ENCODE peak calls at places on chromosomes 4 and X, in six cellular contexts. Q is foreskin fibroblast, S is testis, K is astrocyte of the spinal cord, W is lower leg skin, I is epithelial cell of esophagus. Z is an unnamed sample.

GRCh38 chr4:37873383-37873782 is 17.5 kb upstream of the TBC1D1 start:
- DNase-seq in Q (peak; percentile 71), I (peak; percentile 79), K (peak; percentile 73), W (no peak), S (no peak), Z (peak; percentile 90)

GRCh38 chr4:188778880-188779279 is 639.6 kb downstream of the TRIML1 start:
- DNase-seq in K (peak; percentile 10), I (peak; percentile 26), W (no peak), S (no peak), Q (peak; percentile 75), Z (no peak)

GRCh38 chrX:31423575-31424284 is 351.9 kb upstream of the FTHL17 start:
- DNase-seq in S (peak; percentile 51), W (peak; percentile 17), I (peak; percentile 59), Q (peak; percentile 68), K (peak; percentile 41), Z (peak; percentile 49)

GRCh38 chrX:75989806-75990590 is 182.9 kb upstream of the PBDC1 start:
- DNase-seq in W (no peak), I (no peak), Q (no peak), K (no peak), S (no peak), Z (no peak)

GRCh38 chr4:81590596-81590995 is 118.9 kb upstream of the RASGEF1B start:
- DNase-seq in S (no peak), I (no peak), W (no peak), K (no peak), Q (no peak), Z (no peak)

GRCh38 chr4:128386761-128387599 is 99.4 kb upstream of the PGRMC2 start:
- DNase-seq in Q (peak; percentile 98), S (peak; percentile 84), K (peak; percentile 98), W (peak; percentile 94), I (peak; percentile 87), Z (peak; percentile 74)

GRCh38 chrX:135625995-135626394 is 87.4 kb upstream of the CT45A1 start:
- DNase-seq in W (no peak), I (peak; percentile 28), K (no peak), Q (peak; percentile 0), S (peak; percentile 13), Z (peak; percentile 21)

GRCh38 chrX:1481636-1482529 is 29.2 kb upstream of the ASMTL start:
- DNase-seq in K (peak; percentile 86), Q (peak; percentile 80), W (peak; percentile 64), I (peak; percentile 49), S (peak; percentile 64), Z (peak; percentile 34)

GRCh38 chrX:48933757-48934156 is 14.9 kb upstream of the PIM2 start:
- DNase-seq in K (no peak), S (no peak), Q (no peak), W (no peak), I (no peak), Z (no peak)

GRCh38 chr4:102612824-102613366 is 111.7 kb downstream of the NFKB1 start:
- DNase-seq in I (peak; percentile 90), S (no peak), Q (no peak), W (no peak), K (no peak), Z (peak; percentile 91)

DNA sequence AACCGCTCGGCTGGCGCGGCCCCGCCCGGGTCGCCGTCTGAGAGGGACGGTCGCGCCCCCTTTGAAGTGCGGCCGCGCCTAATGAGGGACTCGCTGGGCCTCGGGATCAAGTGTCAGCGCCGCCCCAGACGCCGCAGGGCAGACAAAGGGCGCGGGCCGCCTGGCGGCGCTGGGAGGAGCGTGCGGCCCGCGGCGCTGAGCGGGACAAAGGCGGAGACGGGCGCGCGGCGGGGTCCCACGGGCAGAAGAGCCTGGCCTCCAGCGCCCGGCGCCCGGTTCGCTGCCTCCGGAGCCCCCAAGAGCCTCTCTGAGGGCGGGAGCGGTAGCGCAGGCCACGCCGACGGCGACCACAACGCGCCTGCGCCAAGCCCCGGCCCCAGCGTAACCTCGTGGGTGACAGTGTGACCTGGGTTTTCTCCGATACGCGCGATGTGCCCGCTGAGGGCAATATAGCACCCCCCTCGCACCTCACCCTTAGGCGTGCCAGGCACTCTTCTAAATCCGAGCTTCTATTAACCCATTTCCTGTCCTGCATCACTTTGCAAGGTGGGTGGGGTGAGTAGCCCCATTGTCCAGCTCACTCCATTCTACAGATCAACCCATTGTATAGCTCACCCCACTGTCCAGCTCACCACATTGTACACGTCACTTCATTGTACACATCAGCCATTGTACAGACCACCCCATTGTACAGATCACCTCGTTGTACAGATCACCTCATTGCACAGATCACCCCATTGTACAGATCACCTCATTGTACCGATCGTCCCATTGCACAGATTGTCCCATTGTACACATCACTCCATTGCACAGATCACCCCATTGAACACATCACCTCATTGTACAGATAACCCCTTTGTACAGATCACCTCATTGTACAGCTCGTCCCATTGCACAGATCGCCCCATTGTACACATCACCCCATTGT is 33.7 kb upstream of the STX18 start:
- DNase-seq in I (peak; percentile 17), S (peak; percentile 54), K (peak; percentile 61), W (no peak), Q (peak; percentile 77), Z (no peak)
- TF ChIP-seq CTCF in I (no peak), S (peak; percentile 51), K (peak; percentile 35), W (no peak), Q (peak; percentile 11), Z (peak; percentile 41)

GRCh38 chrX:54921427-54922021 is 900 bp downstream of the TRO start:
- DNase-seq in W (no peak), Q (peak; percentile 83), K (peak; percentile 75), S (peak; percentile 76), I (peak; percentile 15), Z (peak; percentile 0)
- H3K4me3 ChIP-seq in W (peak overlapping the region; percentile 28), Q (peak overlapping the region; percentile 63), K (peak overlapping the region; percentile 79), S (peak overlapping the region; percentile 62), I (peak overlapping the region; percentile 38), Z (peak overlapping the region; percentile 29)

GRCh38 chr4:119087121-119087520 is 48.5 kb upstream of the MYOZ2 start:
- DNase-seq in Q (peak; percentile 55), W (no peak), K (peak; percentile 10), I (no peak), S (no peak), Z (peak; percentile 29)
- TF ChIP-seq CTCF in Q (peak; percentile 26), W (no peak), K (peak; percentile 46), I (peak; percentile 22), S (peak; percentile 24), Z (no peak)

GRCh38 chr4:46715468-46715867 is 193.6 kb downstream of the COX7B2 start:
- DNase-seq in K (no peak), Q (no peak), S (no peak), I (no peak), W (no peak), Z (no peak)
- H3K4me3 ChIP-seq in K (no peak overlapping the region), Q (no peak overlapping the region), S (no peak overlapping the region), I (no peak overlapping the region), W (no peak overlapping the region), Z (no peak overlapping the region)

DNA sequence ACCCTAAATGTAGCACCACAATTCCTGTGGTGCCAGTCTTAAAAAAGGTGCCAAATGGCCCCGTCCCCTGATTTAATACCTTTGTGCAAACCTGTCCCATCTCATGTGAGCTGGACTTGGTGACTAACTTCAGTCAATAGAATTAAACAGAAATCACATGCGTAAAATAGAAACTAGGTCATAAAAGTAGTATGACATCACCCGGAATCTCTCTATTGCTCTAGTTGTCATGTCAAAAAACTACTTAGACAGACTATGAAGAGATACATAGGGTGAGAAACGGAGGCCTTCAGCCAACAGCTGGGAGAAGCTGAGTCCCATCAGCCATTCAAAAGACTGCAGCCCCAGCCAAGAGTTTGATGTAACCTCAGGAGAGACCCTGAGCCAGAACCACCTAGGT is 293.5 kb upstream of the HS3ST1 start:
- DNase-seq in I (no peak), Q (no peak), S (no peak), W (no peak), K (no peak), Z (no peak)
- TF ChIP-seq CTCF in I (no peak), Q (no peak), S (no peak), W (no peak), K (no peak), Z (no peak)

DNA sequence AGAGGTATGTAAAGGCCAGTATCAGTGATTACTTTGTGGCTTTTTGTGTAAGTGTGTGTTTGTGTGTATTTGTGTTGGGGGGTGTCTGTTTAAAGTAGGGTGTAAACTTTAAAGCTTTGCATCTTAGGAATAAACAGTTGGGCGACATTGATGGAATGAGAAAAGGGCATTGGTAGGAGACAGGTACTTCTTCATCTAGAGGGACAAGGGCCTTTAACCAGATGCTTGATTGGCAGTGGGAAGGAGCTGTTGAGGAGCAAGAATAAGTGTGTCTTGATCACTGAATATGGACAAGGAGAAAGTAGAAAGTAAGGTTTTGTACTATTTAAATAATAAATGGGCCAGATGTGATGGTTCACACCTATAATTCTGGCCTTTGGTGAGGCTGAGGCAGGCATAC is 48.8 kb downstream of the RAPGEF2 start:
- DNase-seq in W (no peak), K (no peak), I (no peak), S (no peak), Q (no peak), Z (no peak)
- H3K4me3 ChIP-seq in W (no peak overlapping the region), K (no peak overlapping the region), I (no peak overlapping the region), S (no peak overlapping the region), Q (no peak overlapping the region), Z (no peak overlapping the region)

GRCh38 chr4:12729384-12729783 is 754.8 kb downstream of the RAB28 start:
- DNase-seq in I (peak; percentile 24), Q (peak; percentile 26), S (no peak), K (peak; percentile 24), W (no peak), Z (peak; percentile 21)

GRCh38 chr4:12723849-12724447 is 760.2 kb downstream of the RAB28 start:
- DNase-seq in S (peak; percentile 55), K (no peak), Q (no peak), I (peak; percentile 3), W (no peak), Z (no peak)

GRCh38 chr4:12724520-12724919 is 759.6 kb downstream of the RAB28 start:
- DNase-seq in S (no peak), K (no peak), Q (peak; percentile 1), W (no peak), I (peak; percentile 14), Z (peak; percentile 11)
- TF ChIP-seq CTCF in S (peak; percentile 80), K (peak; percentile 44), Q (peak; percentile 10), W (no peak), I (peak; percentile 56), Z (peak; percentile 38)

DNA sequence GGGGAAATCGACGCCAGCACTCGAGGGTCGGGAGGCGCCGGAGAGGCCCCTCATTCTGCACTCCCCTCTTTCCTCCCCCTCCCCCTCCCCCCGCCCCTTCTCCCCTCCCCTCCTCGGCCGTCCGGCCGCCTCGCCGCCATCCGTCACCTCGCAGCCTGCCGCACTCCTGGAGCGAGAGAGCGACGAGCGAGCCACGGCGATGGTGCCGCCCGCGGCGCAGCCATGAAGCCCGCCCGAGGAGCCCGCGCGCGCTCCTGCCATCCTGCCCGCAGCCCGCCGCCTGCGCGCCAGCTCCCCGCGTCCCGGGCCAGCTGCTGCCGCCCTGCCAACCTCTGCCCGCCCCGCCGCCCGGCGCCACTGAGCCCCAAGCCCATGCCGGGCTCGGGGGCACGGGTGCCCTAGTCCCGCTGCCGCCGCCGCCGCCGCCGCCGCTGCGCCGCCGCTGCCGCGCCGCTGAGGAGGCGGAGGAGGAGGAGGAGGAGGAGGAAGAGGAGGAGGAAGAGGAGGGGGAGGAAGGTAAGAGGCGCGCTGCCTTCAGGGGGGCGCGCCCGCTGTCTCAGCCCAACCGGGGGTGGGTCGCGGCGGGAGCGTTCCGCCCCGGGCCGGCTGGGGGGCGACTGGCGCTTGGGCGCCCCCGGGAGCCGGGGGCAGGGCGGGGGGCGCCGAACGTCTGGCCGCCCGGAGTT is at the start of gene FRMPD3:
- DNase-seq in Q (peak; percentile 30), W (no peak), S (no peak), I (peak; percentile 1), K (no peak), Z (no peak)
- H3K4me3 ChIP-seq in Q (peak within 1 kb of the TSS; percentile 17), W (no peak within 1 kb of the TSS), S (peak within 1 kb of the TSS; percentile 31), I (no peak within 1 kb of the TSS), K (peak within 1 kb of the TSS; percentile 26), Z (peak within 1 kb of the TSS; percentile 6)

Z was measured in bronchial epithelial cell.